ENCODE peak calls at places on chromosomes 12 and 14, in six cellular contexts. N is esophagus squamous epithelium, B is hepatocyte, F is brain microvascular endothelial cell, Y is fibroblast of the aortic adventitia, K is vagina. G is an unnamed sample.

GRCh38 chr12:89468648-89469326 is 55.8 kb downstream of the GALNT4 start:
- DNase-seq in K (no peak), N (no peak), B (no peak), F (no peak), Y (no peak), G (no peak)

GRCh38 chr14:36666416-36667206 is 5.0 kb downstream of the PAX9 start:
- DNase-seq in F (no peak), Y (no peak), B (no peak), K (no peak), N (no peak), G (no peak)

GRCh38 chr12:106682594-106683234 is 91.8 kb upstream of the RIC8B start:
- DNase-seq in K (no peak), B (no peak), N (no peak), Y (peak), F (no peak), G (no peak)

GRCh38 chr12:46693034-46693433 is 132.8 kb downstream of the SLC38A4 start:
- DNase-seq in N (no peak), K (no peak), F (no peak), Y (no peak), B (no peak), G (no peak)

GRCh38 chr12:59632408-59632807 is 36.6 kb downstream of the SLC16A7 start:
- DNase-seq in K (no peak), F (no peak), Y (no peak), N (no peak), B (no peak), G (no peak)

GRCh38 chr14:100297320-100298300 is 8.6 kb downstream of the SLC25A29 start:
- DNase-seq in B (peak), Y (peak), F (peak), K (no peak), N (no peak), G (no peak)

GRCh38 chr14:104634031-104634760 is 29.6 kb upstream of the TMEM179 start:
- DNase-seq in Y (no peak), B (no peak), K (no peak), N (no peak), F (no peak), G (no peak)

GRCh38 chr14:53971501-53971900 is 14.9 kb upstream of the BMP4 start:
- DNase-seq in B (no peak), K (no peak), N (no peak), Y (no peak), F (no peak), G (no peak)

GRCh38 chr14:92397140-92397815 is 74.3 kb downstream of the SLC24A4 start:
- DNase-seq in Y (peak), B (no peak), N (no peak), F (peak), K (no peak), G (no peak)

GRCh38 chr12:11684811-11685210 is 35.3 kb downstream of the ETV6 start:
- DNase-seq in B (no peak), F (no peak), K (no peak), Y (no peak), N (no peak), G (no peak)

GRCh38 chr12:124681779-124682391 is 114.5 kb upstream of the NCOR2 start:
- DNase-seq in Y (peak), K (no peak), B (no peak), F (peak), N (no peak), G (no peak)

DNA sequence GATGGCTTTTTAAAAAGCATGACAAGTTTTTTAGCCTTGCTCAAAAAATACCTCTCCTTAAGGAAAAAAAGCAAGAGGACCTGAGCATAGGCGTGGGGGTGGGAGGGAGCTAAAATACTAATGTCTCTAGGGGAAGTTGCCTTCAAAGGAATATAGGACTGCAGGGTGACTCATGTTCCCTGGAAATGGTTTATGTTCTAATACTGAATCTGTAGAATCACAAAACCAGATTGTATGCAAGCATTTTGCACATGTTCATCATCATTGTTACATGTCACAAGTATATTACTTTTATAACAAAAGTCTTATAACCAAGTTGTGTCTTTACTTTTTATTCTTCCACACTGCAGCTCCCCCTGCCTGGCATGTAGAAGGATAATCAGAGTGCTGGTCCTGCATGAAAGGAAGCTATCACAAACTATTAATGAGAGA is 36.6 kb downstream of the GPR135 start:
- DNase-seq in N (no peak), K (no peak), B (no peak), F (peak), Y (peak), G (no peak)
- TF ChIP-seq CTCF in N (no peak), K (no peak), B (peak), F (peak), Y (peak), G (no peak)

GRCh38 chr14:75259510-75259855 is 19.1 kb upstream of the FOS start:
- DNase-seq in Y (peak), B (peak), N (no peak), F (peak), K (no peak), G (no peak)
- TF ChIP-seq CTCF in Y (peak), B (peak), N (no peak), F (peak), K (no peak), G (no peak)

GRCh38 chr12:65313704-65314317 is 35.3 kb downstream of the MSRB3 start:
- DNase-seq in F (no peak), N (no peak), K (no peak), Y (peak), B (no peak), G (no peak)
- TF ChIP-seq CTCF in F (peak), N (peak), K (no peak), Y (peak), B (peak), G (peak)

GRCh38 chr12:111430418-111431353 is 25.0 kb downstream of the SH2B3 start:
- DNase-seq in Y (no peak), F (no peak), B (no peak), N (no peak), K (no peak), G (no peak)
- TF ChIP-seq CTCF in Y (no peak), F (no peak), B (no peak), N (no peak), K (no peak), G (no peak)

GRCh38 chr14:105944632-105945610 is 418.5 kb downstream of the TMEM121 start:
- DNase-seq in Y (no peak), K (no peak), N (no peak), B (no peak), F (no peak), G (peak)
- TF ChIP-seq CTCF in Y (no peak), K (peak), N (peak), B (no peak), F (peak), G (peak)

GRCh38 chr12:120766569-120766965 is 40.9 kb downstream of the ACADS start:
- DNase-seq in F (no peak), B (no peak), K (no peak), N (no peak), Y (no peak), G (no peak)

GRCh38 chr12:120775862-120776552 is 50.4 kb downstream of the ACADS start:
- DNase-seq in K (no peak), B (no peak), Y (peak), F (no peak), N (no peak), G (no peak)

GRCh38 chr12:120774169-120774916 is 48.7 kb downstream of the ACADS start:
- DNase-seq in B (no peak), Y (no peak), N (no peak), K (no peak), F (no peak), G (no peak)

GRCh38 chr12:120767071-120768024 is 41.7 kb downstream of the ACADS start:
- DNase-seq in Y (no peak), K (no peak), B (no peak), N (no peak), F (no peak), G (no peak)

GRCh38 chr12:120771097-120771496 is 45.5 kb downstream of the ACADS start:
- DNase-seq in F (no peak), K (no peak), N (no peak), Y (no peak), B (no peak), G (no peak)
- TF ChIP-seq CTCF in F (no peak), K (no peak), N (no peak), Y (no peak), B (no peak), G (no peak)

DNA sequence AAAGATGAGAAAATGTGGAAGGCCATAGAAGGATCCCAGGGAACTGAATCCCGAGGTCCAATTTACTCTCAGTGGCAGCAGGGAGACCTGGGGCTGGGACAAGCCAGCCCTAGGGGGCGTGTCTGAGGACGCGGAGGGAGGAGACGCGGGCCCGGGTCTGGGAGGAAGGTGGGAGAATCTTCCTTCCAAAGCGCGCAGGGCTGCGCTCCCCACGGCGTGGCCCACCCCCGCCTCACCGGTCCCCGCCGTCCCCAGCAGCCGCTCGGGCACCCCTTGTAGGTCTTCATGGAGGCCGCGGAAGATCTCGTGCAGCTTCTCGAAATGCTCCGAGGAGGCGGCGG is 323 bp downstream of the VTI1B start:
- DNase-seq in B (peak), N (no peak), Y (peak), K (no peak), F (peak), G (peak)
- TF ChIP-seq CTCF in B (no peak), N (peak), Y (peak), K (no peak), F (peak), G (no peak)

GRCh38 chr14:23346693-23347405 is 5.8 kb downstream of the SLC22A17 start:
- DNase-seq in Y (no peak), N (no peak), B (no peak), K (no peak), F (no peak), G (no peak)

GRCh38 chr14:23344481-23344880 is 8.2 kb downstream of the SLC22A17 start:
- DNase-seq in F (no peak), N (no peak), B (no peak), K (no peak), Y (no peak), G (no peak)

GRCh38 chr14:23347406-23348296 is 5.0 kb downstream of the SLC22A17 start:
- DNase-seq in F (no peak), N (no peak), B (no peak), Y (no peak), K (no peak), G (no peak)

GRCh38 chr14:23348297-23348655 is 4.4 kb downstream of the SLC22A17 start:
- DNase-seq in F (no peak), N (no peak), B (no peak), Y (no peak), K (no peak), G (no peak)

DNA sequence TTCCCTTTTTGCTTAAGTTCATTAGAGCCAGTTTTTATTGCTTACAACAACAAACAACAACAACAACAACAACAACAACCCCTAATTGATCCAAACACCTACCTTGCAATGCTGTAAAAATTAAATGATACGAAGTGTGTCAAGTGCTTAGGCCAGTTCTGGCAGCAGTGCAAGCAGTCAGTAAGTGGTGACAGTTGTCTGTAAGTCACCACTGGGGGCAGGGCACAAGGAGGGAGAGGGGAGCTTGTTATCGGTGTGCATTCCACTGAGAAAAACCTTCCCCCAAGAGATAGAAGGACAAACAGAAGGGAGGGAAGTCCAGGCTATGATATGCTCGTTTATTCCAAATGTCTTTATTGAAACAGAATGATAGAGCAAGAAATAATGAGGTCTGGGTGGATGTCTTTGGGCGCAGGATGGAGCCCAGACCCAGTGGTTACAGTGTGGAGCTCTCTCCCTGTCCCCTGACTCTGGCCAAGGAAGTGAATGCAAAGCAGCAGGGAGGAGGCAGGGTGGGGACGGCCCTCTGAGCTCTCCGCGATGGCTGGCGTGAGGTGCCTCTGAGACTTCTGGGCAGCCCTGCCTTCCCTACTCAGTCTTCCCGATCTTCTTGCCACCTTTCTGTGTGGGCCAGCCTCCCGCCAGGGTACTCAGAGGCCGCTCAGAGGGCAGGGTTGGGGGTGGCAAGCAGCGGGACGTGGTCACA is 6.5 kb downstream of the SLC22A17 start:
- DNase-seq in N (no peak), B (no peak), K (no peak), Y (no peak), F (no peak), G (no peak)
- TF ChIP-seq CTCF in N (no peak), B (no peak), K (no peak), Y (no peak), F (no peak), G (no peak)

GRCh38 chr14:68908860-68909259 is 70.2 kb downstream of the ACTN1 start:
- DNase-seq in F (no peak), B (no peak), K (no peak), N (no peak), Y (no peak), G (no peak)
- TF ChIP-seq CTCF in F (no peak), B (no peak), K (no peak), N (no peak), Y (no peak), G (no peak)

DNA sequence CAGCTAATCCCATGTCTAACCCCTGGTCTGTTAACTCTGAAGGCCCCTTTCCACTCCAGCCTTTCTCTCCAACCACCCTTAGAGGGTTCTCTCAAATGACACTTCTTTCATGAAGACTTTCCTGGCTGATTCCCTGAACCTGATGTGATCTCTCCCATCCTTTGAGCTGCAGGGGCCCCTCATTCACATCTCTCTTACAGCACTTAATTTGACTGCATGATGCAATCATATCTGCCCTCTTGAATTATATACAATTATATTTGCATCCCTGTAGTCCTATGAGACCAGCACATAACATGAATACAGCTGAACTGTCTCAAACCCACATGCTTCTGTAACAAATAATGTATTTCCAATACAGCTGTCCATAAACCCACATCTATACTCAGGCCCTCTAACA is 56.4 kb downstream of the PPP2R5E start:
- DNase-seq in B (no peak), N (no peak), F (no peak), K (no peak), Y (no peak), G (no peak)
- TF ChIP-seq CTCF in B (no peak), N (no peak), F (no peak), K (no peak), Y (no peak), G (no peak)